ENCODE peak calls at places on chromosomes 5 and 9, in five cellular contexts. One of them, this sample, is unnamed.

GRCh38 chr5:93883459-93883858 is 142.1 kb upstream of the POU5F2 start:
- DNase-seq in tibial nerve: no peak
- DNase-seq in CD8-positive, alpha-beta T cell: no peak
- DNase-seq in astrocyte of the spinal cord: no peak
- DNase-seq in PC-9: no peak
- DNase-seq in this sample: no peak

GRCh38 chr9:117000196-117000723 is 313.2 kb downstream of the TRIM32 start:
- DNase-seq in PC-9: no peak
- DNase-seq in CD8-positive, alpha-beta T cell: no peak
- DNase-seq in astrocyte of the spinal cord: no peak
- DNase-seq in tibial nerve: no peak
- DNase-seq in this sample: no peak

GRCh38 chr5:68710514-68710913 is 383.3 kb upstream of the SLC30A5 start:
- DNase-seq in CD8-positive, alpha-beta T cell: no peak
- DNase-seq in tibial nerve: no peak
- DNase-seq in astrocyte of the spinal cord: no peak
- DNase-seq in PC-9: no peak
- DNase-seq in this sample: no peak

GRCh38 chr5:90987711-90988110 is 395.4 kb downstream of the ARRDC3 start:
- DNase-seq in CD8-positive, alpha-beta T cell: no peak
- DNase-seq in tibial nerve: no peak
- DNase-seq in astrocyte of the spinal cord: no peak
- DNase-seq in PC-9: no peak
- DNase-seq in this sample: no peak

GRCh38 chr9:36063804-36064447 is 27.2 kb downstream of the RECK start:
- DNase-seq in tibial nerve: no peak
- DNase-seq in PC-9: no peak
- DNase-seq in astrocyte of the spinal cord: peak
- DNase-seq in CD8-positive, alpha-beta T cell: no peak
- DNase-seq in this sample: no peak

GRCh38 chr5:112136773-112137172 is 282.3 kb downstream of the EPB41L4A start:
- DNase-seq in PC-9: no peak
- DNase-seq in CD8-positive, alpha-beta T cell: no peak
- DNase-seq in astrocyte of the spinal cord: no peak
- DNase-seq in tibial nerve: no peak
- DNase-seq in this sample: no peak

GRCh38 chr5:98513378-98513777 is 260.1 kb upstream of the RGMB start:
- DNase-seq in CD8-positive, alpha-beta T cell: no peak
- DNase-seq in tibial nerve: no peak
- DNase-seq in PC-9: no peak
- DNase-seq in astrocyte of the spinal cord: no peak
- DNase-seq in this sample: no peak

GRCh38 chr5:58979090-58979489 is 396.2 kb downstream of the RAB3C start:
- DNase-seq in CD8-positive, alpha-beta T cell: no peak
- DNase-seq in tibial nerve: no peak
- DNase-seq in PC-9: no peak
- DNase-seq in astrocyte of the spinal cord: no peak
- DNase-seq in this sample: no peak

GRCh38 chr9:76292658-76293057 is 101.6 kb downstream of the RFK start:
- DNase-seq in CD8-positive, alpha-beta T cell: no peak
- DNase-seq in PC-9: no peak
- DNase-seq in tibial nerve: no peak
- DNase-seq in astrocyte of the spinal cord: no peak
- DNase-seq in this sample: no peak

GRCh38 chr9:98295824-98296223 is 40.4 kb upstream of the TBC1D2 start:
- DNase-seq in CD8-positive, alpha-beta T cell: no peak
- DNase-seq in tibial nerve: no peak
- DNase-seq in PC-9: no peak
- DNase-seq in astrocyte of the spinal cord: no peak
- DNase-seq in this sample: no peak

GRCh38 chr9:123928471-123929176 is 1.3 kb downstream of the DENND1A start:
- DNase-seq in CD8-positive, alpha-beta T cell: no peak
- DNase-seq in tibial nerve: no peak
- DNase-seq in astrocyte of the spinal cord: peak
- DNase-seq in PC-9: no peak
- DNase-seq in this sample: no peak
- H3K4me3 ChIP-seq in CD8-positive, alpha-beta T cell: peak
- H3K4me3 ChIP-seq in tibial nerve: peak
- H3K4me3 ChIP-seq in astrocyte of the spinal cord: peak
- H3K4me3 ChIP-seq in PC-9: peak
- H3K4me3 ChIP-seq in this sample: no peak

GRCh38 chr5:136134653-136135052 is 2.0 kb downstream of the SMAD5 start:
- DNase-seq in CD8-positive, alpha-beta T cell: no peak
- DNase-seq in astrocyte of the spinal cord: no peak
- DNase-seq in PC-9: no peak
- DNase-seq in tibial nerve: no peak
- DNase-seq in this sample: no peak
- H3K4me3 ChIP-seq in CD8-positive, alpha-beta T cell: no peak
- H3K4me3 ChIP-seq in astrocyte of the spinal cord: peak
- H3K4me3 ChIP-seq in PC-9: peak
- H3K4me3 ChIP-seq in tibial nerve: peak
- H3K4me3 ChIP-seq in this sample: no peak

GRCh38 chr9:94169978-94170377 is 85.7 kb downstream of the PTPDC1 start:
- DNase-seq in tibial nerve: no peak
- DNase-seq in astrocyte of the spinal cord: no peak
- DNase-seq in CD8-positive, alpha-beta T cell: no peak
- DNase-seq in PC-9: no peak
- DNase-seq in this sample: no peak
- H3K4me3 ChIP-seq in tibial nerve: no peak
- H3K4me3 ChIP-seq in astrocyte of the spinal cord: peak
- H3K4me3 ChIP-seq in CD8-positive, alpha-beta T cell: no peak
- H3K4me3 ChIP-seq in PC-9: no peak
- H3K4me3 ChIP-seq in this sample: no peak

GRCh38 chr5:139707445-139708003 is 59.4 kb downstream of the CXXC5 start:
- DNase-seq in astrocyte of the spinal cord: no peak
- DNase-seq in PC-9: no peak
- DNase-seq in tibial nerve: no peak
- DNase-seq in CD8-positive, alpha-beta T cell: no peak
- DNase-seq in this sample: no peak

GRCh38 chr5:139708877-139709586 is 60.9 kb downstream of the CXXC5 start:
- DNase-seq in astrocyte of the spinal cord: peak
- DNase-seq in CD8-positive, alpha-beta T cell: no peak
- DNase-seq in PC-9: peak
- DNase-seq in tibial nerve: no peak
- DNase-seq in this sample: no peak

GRCh38 chr5:139709587-139710369 is 61.6 kb downstream of the CXXC5 start:
- DNase-seq in tibial nerve: no peak
- DNase-seq in PC-9: no peak
- DNase-seq in CD8-positive, alpha-beta T cell: peak
- DNase-seq in astrocyte of the spinal cord: peak
- DNase-seq in this sample: no peak

GRCh38 chr5:139710370-139711066 is 62.4 kb downstream of the CXXC5 start:
- DNase-seq in PC-9: peak
- DNase-seq in astrocyte of the spinal cord: peak
- DNase-seq in tibial nerve: no peak
- DNase-seq in CD8-positive, alpha-beta T cell: peak
- DNase-seq in this sample: peak

GRCh38 chr5:139708434-139708849 is 60.3 kb downstream of the CXXC5 start:
- DNase-seq in PC-9: no peak
- DNase-seq in astrocyte of the spinal cord: no peak
- DNase-seq in CD8-positive, alpha-beta T cell: no peak
- DNase-seq in tibial nerve: no peak
- DNase-seq in this sample: no peak
- H3K4me3 ChIP-seq in PC-9: no peak
- H3K4me3 ChIP-seq in astrocyte of the spinal cord: no peak
- H3K4me3 ChIP-seq in CD8-positive, alpha-beta T cell: no peak
- H3K4me3 ChIP-seq in tibial nerve: no peak
- H3K4me3 ChIP-seq in this sample: no peak